ENCODE peak calls at places on chromosomes 1 and 21, in seven cellular contexts. G, N, D, Y, O, I and K are unnamed samples.

GRCh38 chr1:67371681-67372080 is 58.5 kb downstream of the SERBP1 start:
- DNase-seq in G (no peak), N (no peak), D (no peak), Y (no peak), O (no peak), I (no peak), K (no peak)

GRCh38 chr1:34781071-34781843 is at the start of gene GJB3:
- DNase-seq in G (no peak), N (no peak), D (peak), Y (no peak), O (peak), I (no peak), K (no peak)

GRCh38 chr1:68495968-68496679 is 758 bp downstream of the DEPDC1 start:
- DNase-seq in G (no peak), N (no peak), D (no peak), Y (peak), O (peak), I (no peak), K (no peak)

GRCh38 chr1:73401666-73402065 is 796.3 kb downstream of the LRRIQ3 start:
- DNase-seq in G (no peak), N (no peak), D (peak), Y (peak), O (peak), I (no peak), K (no peak)

GRCh38 chr21:35044128-35044527 is 5.0 kb downstream of the RUNX1 start:
- DNase-seq in G (no peak), N (no peak), D (no peak), Y (no peak), O (no peak), I (no peak), K (no peak)

GRCh38 chr1:150072959-150073358 is 5.4 kb downstream of the VPS45 start:
- DNase-seq in G (no peak), N (no peak), D (no peak), Y (no peak), O (no peak), I (no peak), K (no peak)

GRCh38 chr1:30606166-30606565 is 117.2 kb downstream of the MATN1 start:
- DNase-seq in G (no peak), N (no peak), D (no peak), Y (no peak), O (no peak), I (no peak), K (no peak)

GRCh38 chr1:22976461-22977243 is 4.0 kb upstream of the LACTBL1 start:
- DNase-seq in G (peak), N (peak), D (peak), Y (peak), O (peak), I (peak), K (peak)